ENCODE peak calls at places on chromosomes 16 and 17, in eight cellular contexts. J, E, U, G, M, T, P and K are unnamed samples.

GRCh38 chr17:64006361-64007088 is 8.4 kb downstream of the PRR29 start:
- DNase-seq in P (no peak), E (no peak), T (no peak), G (no peak), M (peak), U (no peak), J (no peak), K (no peak)

GRCh38 chr17:39617446-39618251 is 9.1 kb upstream of the PPP1R1B start:
- DNase-seq in G (peak), U (peak), P (no peak), T (no peak), E (peak), J (peak), M (peak), K (no peak)

GRCh38 chr17:81035389-81036127 is 607 bp downstream of the BAIAP2 start:
- DNase-seq in T (no peak), P (no peak), E (peak), M (no peak), U (no peak), G (no peak), J (no peak), K (no peak)

GRCh38 chr16:24737391-24737871 is 8.0 kb downstream of the TNRC6A start:
- DNase-seq in J (no peak), G (no peak), U (no peak), P (no peak), T (no peak), M (no peak), E (no peak), K (no peak)

GRCh38 chr17:19940722-19941464 is 36.7 kb downstream of the AKAP10 start:
- DNase-seq in M (no peak), U (no peak), T (no peak), P (peak), G (no peak), E (no peak), J (no peak), K (no peak)

GRCh38 chr16:57141822-57142631 is 43.8 kb downstream of the PSME3IP1 start:
- DNase-seq in E (no peak), P (no peak), J (no peak), U (no peak), T (peak), G (no peak), M (no peak), K (peak)

GRCh38 chr17:81733507-81734404 is 21.7 kb downstream of the SLC25A10 start:
- DNase-seq in J (peak), M (peak), T (peak), U (peak), P (no peak), G (peak), E (peak), K (peak)

GRCh38 chr17:3974138-3974687 is 10.0 kb upstream of the ATP2A3 start:
- DNase-seq in G (no peak), T (no peak), M (no peak), E (no peak), P (no peak), U (no peak), J (no peak), K (peak)

GRCh38 chr17:49955157-49955556 is 13.8 kb upstream of the DLX4 start:
- DNase-seq in E (no peak), G (no peak), T (no peak), J (no peak), P (no peak), U (no peak), M (no peak), K (no peak)

GRCh38 chr17:59669944-59670343 is 37.3 kb downstream of the PTRH2 start:
- DNase-seq in J (no peak), P (no peak), E (no peak), G (no peak), M (no peak), U (no peak), T (no peak), K (no peak)

GRCh38 chr16:28168991-28169554 is 42.7 kb downstream of the XPO6 start:
- DNase-seq in P (no peak), M (no peak), T (no peak), G (peak), U (peak), E (no peak), J (no peak), K (no peak)

GRCh38 chr16:67926181-67926742 is 5.4 kb downstream of the CTRL start:
- DNase-seq in T (no peak), U (no peak), M (peak), E (no peak), P (no peak), J (no peak), G (no peak), K (no peak)

GRCh38 chr17:56447166-56447565 is 146.3 kb upstream of the NOG start:
- DNase-seq in J (no peak), P (no peak), E (no peak), U (no peak), T (no peak), G (no peak), M (no peak), K (no peak)

GRCh38 chr17:63126607-63127006 is 160.6 kb downstream of the TANC2 start:
- DNase-seq in P (no peak), E (no peak), J (no peak), M (no peak), T (no peak), U (no peak), G (no peak), K (no peak)

GRCh38 chr17:29546834-29547233 is 20.0 kb downstream of the ABHD15 start:
- DNase-seq in U (no peak), J (no peak), M (no peak), G (no peak), T (no peak), P (no peak), E (no peak), K (no peak)

GRCh38 chr17:48927978-48928716 is 16.5 kb downstream of the SNF8 start:
- DNase-seq in P (no peak), T (no peak), E (no peak), U (no peak), J (no peak), M (no peak), G (no peak), K (no peak)